ENCODE peak calls at places on chromosomes 13 and 19, in seven cellular contexts. One of them, this sample, is unnamed.

GRCh38 chr13:24128962-24129361 is 31.6 kb upstream of the SPATA13 start:
- DNase-seq in memory B cell: no peak
- DNase-seq in effector memory CD4-positive, alpha-beta T cell: no peak
- DNase-seq in nephron progenitor cell: no peak
- DNase-seq in uterus: no peak
- DNase-seq in right atrium auricular region: no peak
- DNase-seq in GM10248: no peak
- DNase-seq in this sample: no peak

GRCh38 chr13:101514695-101515275 is 62.3 kb downstream of the ITGBL1 start:
- DNase-seq in effector memory CD4-positive, alpha-beta T cell: peak; percentile 2
- DNase-seq in nephron progenitor cell: peak; percentile 8
- DNase-seq in right atrium auricular region: no peak
- DNase-seq in memory B cell: peak; percentile 13
- DNase-seq in GM10248: peak; percentile 4
- DNase-seq in uterus: no peak
- DNase-seq in this sample: no peak

GRCh38 chr13:102460806-102461205 is 59.0 kb upstream of the FGF14 start:
- DNase-seq in right atrium auricular region: no peak
- DNase-seq in uterus: no peak
- DNase-seq in GM10248: no peak
- DNase-seq in effector memory CD4-positive, alpha-beta T cell: no peak
- DNase-seq in memory B cell: no peak
- DNase-seq in nephron progenitor cell: no peak
- DNase-seq in this sample: no peak

GRCh38 chr13:61286148-61286745 is 129.4 kb downstream of the PCDH20 start:
- DNase-seq in GM10248: no peak
- DNase-seq in uterus: no peak
- DNase-seq in right atrium auricular region: no peak
- DNase-seq in effector memory CD4-positive, alpha-beta T cell: no peak
- DNase-seq in nephron progenitor cell: no peak
- DNase-seq in memory B cell: no peak
- DNase-seq in this sample: peak; percentile 24

GRCh38 chr19:50365434-50366306 is at the start of gene NAPSA:
- DNase-seq in memory B cell: no peak
- DNase-seq in uterus: no peak
- DNase-seq in GM10248: no peak
- DNase-seq in effector memory CD4-positive, alpha-beta T cell: no peak
- DNase-seq in right atrium auricular region: no peak
- DNase-seq in nephron progenitor cell: no peak
- DNase-seq in this sample: no peak

GRCh38 chr19:46727036-46727501 is 10.2 kb upstream of the PRKD2 start:
- DNase-seq in memory B cell: no peak
- DNase-seq in GM10248: no peak
- DNase-seq in nephron progenitor cell: no peak
- DNase-seq in uterus: no peak
- DNase-seq in effector memory CD4-positive, alpha-beta T cell: no peak
- DNase-seq in right atrium auricular region: no peak
- DNase-seq in this sample: no peak

GRCh38 chr19:12092065-12092867 is 27.7 kb downstream of the ZNF844 start:
- DNase-seq in right atrium auricular region: peak; percentile 87
- DNase-seq in uterus: peak; percentile 77
- DNase-seq in GM10248: peak; percentile 91
- DNase-seq in effector memory CD4-positive, alpha-beta T cell: peak; percentile 7
- DNase-seq in memory B cell: peak; percentile 33
- DNase-seq in nephron progenitor cell: peak; percentile 75
- DNase-seq in this sample: peak; percentile 62

GRCh38 chr13:81487151-81487550 is 1146.2 kb upstream of the SPRY2 start:
- DNase-seq in memory B cell: no peak
- DNase-seq in right atrium auricular region: no peak
- DNase-seq in nephron progenitor cell: peak; percentile 28
- DNase-seq in effector memory CD4-positive, alpha-beta T cell: no peak
- DNase-seq in GM10248: no peak
- DNase-seq in uterus: no peak
- DNase-seq in this sample: no peak

GRCh38 chr19:35154535-35155406 is at the start of gene FXYD5:
- DNase-seq in memory B cell: no peak
- DNase-seq in right atrium auricular region: peak; percentile 85
- DNase-seq in GM10248: peak; percentile 80
- DNase-seq in uterus: peak; percentile 63
- DNase-seq in effector memory CD4-positive, alpha-beta T cell: peak; percentile 53
- DNase-seq in nephron progenitor cell: peak; percentile 68
- DNase-seq in this sample: no peak

GRCh38 chr19:16070366-16070990 is 5.8 kb upstream of the TPM4 start:
- DNase-seq in effector memory CD4-positive, alpha-beta T cell: peak; percentile 83
- DNase-seq in memory B cell: peak; percentile 68
- DNase-seq in uterus: no peak
- DNase-seq in GM10248: peak; percentile 82
- DNase-seq in right atrium auricular region: peak; percentile 63
- DNase-seq in nephron progenitor cell: no peak
- DNase-seq in this sample: peak; percentile 61

GRCh38 chr13:52846567-52847321 is 1.7 kb downstream of the PCDH8 start:
- DNase-seq in right atrium auricular region: no peak
- DNase-seq in nephron progenitor cell: peak; percentile 97
- DNase-seq in uterus: no peak
- DNase-seq in GM10248: no peak
- DNase-seq in memory B cell: no peak
- DNase-seq in effector memory CD4-positive, alpha-beta T cell: no peak
- DNase-seq in this sample: no peak

GRCh38 chr19:18700501-18701249 is 17.2 kb downstream of the CRTC1 start:
- DNase-seq in uterus: peak; percentile 80
- DNase-seq in nephron progenitor cell: peak; percentile 66
- DNase-seq in effector memory CD4-positive, alpha-beta T cell: peak; percentile 54
- DNase-seq in memory B cell: peak; percentile 59
- DNase-seq in right atrium auricular region: peak; percentile 76
- DNase-seq in GM10248: peak; percentile 82
- DNase-seq in this sample: peak; percentile 40

GRCh38 chr19:2607712-2608601 is 94.5 kb downstream of the GNG7 start:
- DNase-seq in GM10248: peak; percentile 71
- DNase-seq in nephron progenitor cell: no peak
- DNase-seq in uterus: no peak
- DNase-seq in memory B cell: peak; percentile 50
- DNase-seq in effector memory CD4-positive, alpha-beta T cell: peak; percentile 58
- DNase-seq in right atrium auricular region: no peak
- DNase-seq in this sample: no peak

GRCh38 chr19:3186377-3186688 is 603 bp downstream of the NCLN start:
- DNase-seq in GM10248: no peak
- DNase-seq in effector memory CD4-positive, alpha-beta T cell: no peak
- DNase-seq in uterus: no peak
- DNase-seq in memory B cell: no peak
- DNase-seq in right atrium auricular region: no peak
- DNase-seq in nephron progenitor cell: peak; percentile 44
- DNase-seq in this sample: no peak

GRCh38 chr13:51620165-51620983 is 36.1 kb downstream of the WDFY2 start:
- DNase-seq in right atrium auricular region: no peak
- DNase-seq in uterus: peak; percentile 42
- DNase-seq in effector memory CD4-positive, alpha-beta T cell: no peak
- DNase-seq in memory B cell: no peak
- DNase-seq in nephron progenitor cell: no peak
- DNase-seq in GM10248: no peak
- DNase-seq in this sample: no peak

GRCh38 chr19:22144394-22144793 is 52.4 kb downstream of the ZNF676 start:
- DNase-seq in uterus: no peak
- DNase-seq in effector memory CD4-positive, alpha-beta T cell: no peak
- DNase-seq in GM10248: no peak
- DNase-seq in right atrium auricular region: no peak
- DNase-seq in nephron progenitor cell: peak; percentile 1
- DNase-seq in memory B cell: no peak
- DNase-seq in this sample: peak; percentile 2

GRCh38 chr19:46886546-46887239 is 25.9 kb downstream of the ARHGAP35 start:
- DNase-seq in effector memory CD4-positive, alpha-beta T cell: no peak
- DNase-seq in right atrium auricular region: no peak
- DNase-seq in uterus: no peak
- DNase-seq in GM10248: peak; percentile 36
- DNase-seq in memory B cell: no peak
- DNase-seq in nephron progenitor cell: no peak
- DNase-seq in this sample: no peak

GRCh38 chr13:94585543-94586101 is 10.3 kb downstream of the TGDS start:
- DNase-seq in right atrium auricular region: no peak
- DNase-seq in memory B cell: no peak
- DNase-seq in nephron progenitor cell: no peak
- DNase-seq in GM10248: no peak
- DNase-seq in effector memory CD4-positive, alpha-beta T cell: no peak
- DNase-seq in uterus: no peak
- DNase-seq in this sample: no peak

GRCh38 chr13:113977976-113978375 is 4.1 kb upstream of the C13orf46 start:
- DNase-seq in uterus: no peak
- DNase-seq in effector memory CD4-positive, alpha-beta T cell: no peak
- DNase-seq in nephron progenitor cell: no peak
- DNase-seq in GM10248: no peak
- DNase-seq in right atrium auricular region: no peak
- DNase-seq in memory B cell: no peak
- DNase-seq in this sample: no peak

GRCh38 chr19:11435833-11436313 is 438 bp downstream of the PRKCSH start:
- DNase-seq in right atrium auricular region: no peak
- DNase-seq in nephron progenitor cell: peak; percentile 43
- DNase-seq in memory B cell: no peak
- DNase-seq in uterus: no peak
- DNase-seq in effector memory CD4-positive, alpha-beta T cell: no peak
- DNase-seq in GM10248: no peak
- DNase-seq in this sample: no peak

GRCh38 chr13:29170451-29171082 is 350.4 kb downstream of the MTUS2 start:
- DNase-seq in uterus: no peak
- DNase-seq in memory B cell: no peak
- DNase-seq in effector memory CD4-positive, alpha-beta T cell: no peak
- DNase-seq in nephron progenitor cell: no peak
- DNase-seq in GM10248: no peak
- DNase-seq in right atrium auricular region: no peak
- DNase-seq in this sample: no peak

GRCh38 chr13:33004454-33004853 is 11.8 kb upstream of the KL start:
- DNase-seq in right atrium auricular region: no peak
- DNase-seq in GM10248: no peak
- DNase-seq in memory B cell: no peak
- DNase-seq in nephron progenitor cell: no peak
- DNase-seq in uterus: peak; percentile 21
- DNase-seq in effector memory CD4-positive, alpha-beta T cell: no peak
- DNase-seq in this sample: no peak

GRCh38 chr13:32415019-32415418 is 12.9 kb downstream of the N4BP2L1 start:
- DNase-seq in effector memory CD4-positive, alpha-beta T cell: no peak
- DNase-seq in nephron progenitor cell: no peak
- DNase-seq in memory B cell: no peak
- DNase-seq in right atrium auricular region: no peak
- DNase-seq in uterus: no peak
- DNase-seq in GM10248: no peak
- DNase-seq in this sample: no peak

GRCh38 chr19:35513975-35514809 is 743 bp upstream of the DMKN start:
- DNase-seq in effector memory CD4-positive, alpha-beta T cell: no peak
- DNase-seq in uterus: no peak
- DNase-seq in right atrium auricular region: no peak
- DNase-seq in memory B cell: no peak
- DNase-seq in nephron progenitor cell: peak; percentile 53
- DNase-seq in GM10248: no peak
- DNase-seq in this sample: no peak

GRCh38 chr13:73778242-73778864 is 355.9 kb downstream of the KLF12 start:
- DNase-seq in memory B cell: no peak
- DNase-seq in uterus: no peak
- DNase-seq in right atrium auricular region: no peak
- DNase-seq in GM10248: no peak
- DNase-seq in nephron progenitor cell: no peak
- DNase-seq in effector memory CD4-positive, alpha-beta T cell: no peak
- DNase-seq in this sample: no peak